ENCODE peak calls at places on chromosomes 4 and X, in seven cellular contexts. Q is upper lobe of left lung, Z is prostate gland, U is sigmoid colon, C is endothelial cell of umbilical vein, N is H1, V is transverse colon. O is an unnamed sample.
A peak's percentile ranks its signal among the peaks of the same experiment; 100 is the strongest.

GRCh38 chr4:85488416-85488815 is 13.5 kb downstream of the ARHGAP24 start:
- DNase-seq in V (no peak), Q (no peak), C (no peak), N (no peak), U (no peak), Z (no peak), O (no peak)

GRCh38 chrX:139766545-139766983 is 58.6 kb upstream of the MCF2 start:
- DNase-seq in U (no peak), N (no peak), C (no peak), Q (no peak), V (no peak), Z (no peak), O (no peak)

GRCh38 chr4:5366009-5366386 is 314.7 kb downstream of the STK32B start:
- DNase-seq in U (no peak), Q (no peak), N (no peak), C (no peak), Z (no peak), V (no peak), O (no peak)

GRCh38 chr4:1208266-1208961 is 36.0 kb upstream of the SPON2 start:
- DNase-seq in N (no peak), C (no peak), Z (no peak), V (peak; percentile 30), U (peak; percentile 72), Q (peak; percentile 20), O (peak; percentile 81)

GRCh38 chr4:158630893-158631292 is 40.8 kb downstream of the C4orf46 start:
- DNase-seq in Q (no peak), Z (no peak), C (peak; percentile 62), N (no peak), V (peak; percentile 8), U (no peak), O (no peak)

GRCh38 chr4:176642472-176642871 is 150.2 kb downstream of the VEGFC start:
- DNase-seq in U (no peak), N (no peak), Q (no peak), Z (no peak), V (no peak), C (no peak), O (no peak)

GRCh38 chr4:67106846-67107467 is 438.3 kb downstream of the CENPC start:
- DNase-seq in C (no peak), V (no peak), Q (no peak), U (no peak), Z (no peak), N (no peak), O (no peak)

GRCh38 chr4:106497271-106497670 is 128.7 kb upstream of the GIMD1 start:
- DNase-seq in N (no peak), Q (no peak), U (no peak), Z (no peak), V (no peak), C (no peak), O (no peak)

GRCh38 chr4:125833-126232 is 1.5 kb downstream of the ZNF718 start:
- DNase-seq in C (no peak), Q (no peak), N (no peak), V (no peak), Z (no peak), U (no peak), O (no peak)

GRCh38 chrX:47502591-47503222 is 19.7 kb upstream of the ZNF41 start:
- DNase-seq in V (no peak), Q (no peak), C (no peak), U (no peak), N (no peak), Z (no peak), O (no peak)

GRCh38 chrX:71616672-71617529 is 1.4 kb downstream of the CXCR3 start:
- DNase-seq in U (no peak), V (peak; percentile 81), C (no peak), Q (no peak), N (no peak), Z (no peak), O (peak; percentile 84)

GRCh38 chr4:118738999-118739690 is 54.0 kb downstream of the METTL14 start:
- DNase-seq in V (no peak), C (no peak), Z (no peak), N (no peak), U (no peak), Q (no peak), O (no peak)

GRCh38 chrX:107447642-107448041 is 1.8 kb upstream of the FRMPD3 start:
- DNase-seq in U (no peak), Q (no peak), C (no peak), Z (no peak), V (no peak), N (no peak), O (no peak)

GRCh38 chr4:94714360-94714759 is 43.4 kb upstream of the BMPR1B start:
- DNase-seq in Q (no peak), C (no peak), N (no peak), Z (no peak), U (no peak), V (no peak), O (no peak)

GRCh38 chr4:20529681-20530080 is 170.6 kb upstream of the PACRGL start:
- DNase-seq in N (no peak), V (no peak), U (no peak), C (no peak), Z (no peak), Q (no peak), O (no peak)

GRCh38 chr4:16129336-16129735 is 45.5 kb upstream of the PROM1 start:
- DNase-seq in C (peak; percentile 62), U (no peak), Z (no peak), V (no peak), N (no peak), Q (no peak), O (no peak)

GRCh38 chr4:20320232-20320631 is 68.5 kb downstream of the SLIT2 start:
- DNase-seq in V (no peak), C (no peak), Z (no peak), U (no peak), Q (no peak), N (no peak), O (no peak)

GRCh38 chr4:3461515-3462291 is 1.4 kb upstream of the DOK7 start:
- DNase-seq in Z (peak; percentile 84), N (no peak), V (peak; percentile 62), C (peak; percentile 12), U (no peak), Q (peak; percentile 69), O (peak; percentile 73)

GRCh38 chrX:85992811-85993229 is 54.5 kb downstream of the CHM start:
- DNase-seq in Q (no peak), V (no peak), U (no peak), N (no peak), C (peak; percentile 22), Z (no peak), O (no peak)

GRCh38 chr4:82431026-82431745 is 796 bp downstream of the ENOPH1 start:
- DNase-seq in C (no peak), Z (peak; percentile 11), V (peak; percentile 64), N (no peak), Q (peak; percentile 44), U (no peak), O (peak; percentile 90)

GRCh38 chrX:123975180-123975579 is 13.7 kb downstream of the STAG2 start:
- DNase-seq in Q (no peak), V (no peak), Z (no peak), U (no peak), C (peak; percentile 66), N (no peak), O (no peak)

GRCh38 chr4:89757154-89757723 is 79.7 kb downstream of the SNCA start:
- DNase-seq in V (no peak), Z (peak; percentile 16), C (no peak), U (no peak), N (no peak), Q (no peak), O (no peak)

GRCh38 chr4:154425514-154425913 is 66.1 kb downstream of the DCHS2 start:
- DNase-seq in U (no peak), V (no peak), Q (no peak), C (no peak), Z (no peak), N (no peak), O (no peak)

GRCh38 chrX:53320543-53321215 is 39.3 kb upstream of the IQSEC2 start:
- DNase-seq in N (no peak), C (no peak), Q (no peak), V (peak; percentile 17), U (no peak), Z (no peak), O (peak; percentile 83)

GRCh38 chrX:18753603-18754002 is 46.2 kb downstream of the PPEF1 start:
- DNase-seq in N (no peak), C (no peak), Q (no peak), V (no peak), Z (no peak), U (no peak), O (no peak)

GRCh38 chr4:125390727-125391126 is 76.0 kb downstream of the FAT4 start:
- DNase-seq in Z (no peak), C (no peak), N (no peak), Q (no peak), U (no peak), V (no peak), O (no peak)

GRCh38 chr4:125388653-125389052 is 73.9 kb downstream of the FAT4 start:
- DNase-seq in Z (no peak), N (no peak), V (no peak), U (no peak), C (peak; percentile 82), Q (no peak), O (no peak)

GRCh38 chr4:125390126-125390525 is 75.4 kb downstream of the FAT4 start:
- DNase-seq in N (no peak), Q (no peak), V (no peak), U (no peak), Z (no peak), C (peak; percentile 86), O (no peak)

GRCh38 chr4:125387770-125388169 is 73.0 kb downstream of the FAT4 start:
- DNase-seq in N (no peak), V (no peak), C (no peak), Z (no peak), U (no peak), Q (no peak), O (no peak)

GRCh38 chr4:125389713-125390112 is 75.0 kb downstream of the FAT4 start:
- DNase-seq in Q (no peak), C (peak; percentile 83), N (no peak), V (no peak), Z (no peak), U (no peak), O (no peak)
- TF ChIP-seq POLR2AphosphoS5 in Q (no peak), C (peak; percentile 8), N (no peak), V (peak; percentile 22), Z (no peak), U (no peak), O (no peak)

GRCh38 chr4:40991908-40992307 is 222.4 kb downstream of the APBB2 start:
- DNase-seq in U (no peak), Q (no peak), C (no peak), Z (no peak), V (no peak), N (no peak), O (no peak)
- H3K4me1 ChIP-seq in U (peaks cover 11% of the 10 kb centered on the region), Q (peaks cover 26% of the 10 kb centered on the region), C (peaks cover 55% of the 10 kb centered on the region), Z (no peaks in the 10 kb centered on the region), V (peaks cover 8% of the 10 kb centered on the region), N (no peaks in the 10 kb centered on the region), O (no peaks in the 10 kb centered on the region)

DNA sequence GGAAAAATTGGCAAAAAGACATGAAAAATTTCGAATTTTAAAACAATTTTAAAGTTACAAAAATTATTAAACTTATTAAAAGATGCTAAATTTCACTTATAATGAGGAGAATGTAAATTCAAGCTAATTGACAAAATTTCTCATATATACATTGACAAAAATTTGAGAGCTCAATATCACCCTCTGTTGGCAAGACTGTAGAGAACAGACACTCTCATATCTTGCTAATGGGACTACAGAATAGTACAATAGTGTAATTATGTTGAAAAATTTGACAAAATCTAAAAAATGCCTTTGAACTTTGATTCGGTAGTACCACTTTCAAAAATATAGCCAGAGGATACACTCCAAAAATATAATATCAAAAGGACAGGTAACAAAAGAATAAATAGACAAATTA is 29.8 kb downstream of the DCAF8L2 start:
- DNase-seq in U (no peak), C (peak; percentile 53), Z (no peak), Q (no peak), N (no peak), V (no peak), O (no peak)
- H3K4me3 ChIP-seq in U (no peak overlapping the region), C (no peak overlapping the region), Z (no peak overlapping the region), Q (no peak overlapping the region), N (no peak overlapping the region), V (no peak overlapping the region), O (no peak overlapping the region)

GRCh38 chr4:38424171-38424871 is 239.7 kb upstream of the KLF3 start:
- DNase-seq in U (no peak), Q (no peak), V (peak; percentile 52), N (no peak), Z (no peak), C (peak; percentile 4), O (no peak)
- TF ChIP-seq POLR2AphosphoS5 in U (no peak), Q (no peak), V (no peak), N (no peak), Z (no peak), C (no peak), O (no peak)

O was measured in spleen.